ENCODE peak calls at places on chromosomes 13 and 19, in five cellular contexts. O, U, N, C and F are unnamed samples.
A peak's percentile ranks its signal among the peaks of the same experiment; 100 is the strongest.

GRCh38 chr13:67228909-67229308 is 1.2 kb downstream of the PCDH9 start:
- DNase-seq in C (no peak), N (no peak), O (no peak), U (peak; percentile 32), F (no peak)

GRCh38 chr13:96822900-96823299 is 171.4 kb downstream of the OXGR1 start:
- DNase-seq in O (peak; percentile 28), U (peak; percentile 7), C (no peak), N (peak; percentile 49), F (no peak)

GRCh38 chr13:21676611-21677021 is 5.7 kb downstream of the FGF9 start:
- DNase-seq in U (no peak), O (peak; percentile 70), C (no peak), N (peak; percentile 41), F (peak; percentile 75)

GRCh38 chr19:16628984-16629691 is 1.1 kb upstream of the MED26 start:
- DNase-seq in U (peak; percentile 69), N (peak; percentile 48), C (peak; percentile 37), O (peak; percentile 24), F (no peak)

GRCh38 chr13:95234242-95234641 is 67.0 kb downstream of the ABCC4 start:
- DNase-seq in U (no peak), C (no peak), N (no peak), O (no peak), F (no peak)

GRCh38 chr19:51472607-51473006 is 5.7 kb upstream of the CEACAM18 start:
- DNase-seq in U (no peak), N (no peak), O (no peak), C (no peak), F (no peak)

GRCh38 chr19:33402421-33403220 is 29.1 kb downstream of the CEBPG start:
- DNase-seq in U (no peak), N (no peak), O (no peak), C (no peak), F (peak; percentile 67)

GRCh38 chr13:64078025-64078424 is 2662.4 kb upstream of the PCDH20 start:
- DNase-seq in C (no peak), U (no peak), O (no peak), N (no peak), F (no peak)

GRCh38 chr13:91139232-91139631 is 208.3 kb upstream of the MIR17HG start:
- DNase-seq in N (no peak), U (no peak), O (no peak), C (no peak), F (no peak)

GRCh38 chr13:72726721-72727416 is 560 bp downstream of the MZT1 start:
- DNase-seq in U (peak; percentile 5), O (peak; percentile 36), N (peak; percentile 29), C (peak; percentile 42), F (peak; percentile 78)

GRCh38 chr13:66994498-66995365 is 235.4 kb downstream of the PCDH9 start:
- DNase-seq in U (no peak), O (no peak), C (no peak), N (no peak), F (no peak)

GRCh38 chr19:2308114-2308556 is at the start of gene LINGO3:
- DNase-seq in N (no peak), C (no peak), O (no peak), U (no peak), F (no peak)

GRCh38 chr19:39342647-39343305 is 555 bp downstream of the SAMD4B start:
- DNase-seq in C (no peak), U (no peak), O (no peak), N (no peak), F (peak; percentile 72)

GRCh38 chr13:28022848-28023518 is 34.5 kb upstream of the URAD start:
- DNase-seq in U (no peak), C (no peak), O (no peak), N (no peak), F (no peak)

GRCh38 chr13:21590231-21590630 is 13.7 kb downstream of the MICU2 start:
- DNase-seq in N (no peak), O (no peak), C (no peak), U (peak; percentile 27), F (no peak)

GRCh38 chr13:66513728-66514127 is 716.4 kb downstream of the PCDH9 start:
- DNase-seq in C (no peak), U (peak; percentile 31), O (no peak), N (no peak), F (no peak)

GRCh38 chr13:59680429-59681024 is 483.2 kb downstream of the DIAPH3 start:
- DNase-seq in C (no peak), N (no peak), O (no peak), U (peak; percentile 59), F (no peak)

GRCh38 chr19:3284759-3285646 is 60.5 kb downstream of the CELF5 start:
- DNase-seq in O (peak; percentile 90), C (peak; percentile 21), U (peak; percentile 47), N (peak; percentile 98), F (peak; percentile 91)

GRCh38 chr19:39190768-39191167 is 6.0 kb upstream of the NCCRP1 start:
- DNase-seq in U (no peak), N (no peak), C (no peak), O (no peak), F (no peak)

GRCh38 chr19:18984251-18984650 is 43.2 kb upstream of the HOMER3 start:
- DNase-seq in O (no peak), U (no peak), N (no peak), C (no peak), F (no peak)

GRCh38 chr13:27283906-27284523 is 13.4 kb downstream of the RASL11A start:
- DNase-seq in O (peak; percentile 42), U (peak; percentile 66), C (no peak), N (no peak), F (no peak)

GRCh38 chr19:42158926-42159325 is 26.7 kb upstream of the POU2F2 start:
- DNase-seq in N (no peak), C (no peak), O (no peak), U (no peak), F (no peak)

GRCh38 chr13:39317284-39317683 is 279.0 kb downstream of the NHLRC3 start:
- DNase-seq in N (no peak), U (peak; percentile 88), O (no peak), C (peak; percentile 37), F (no peak)

GRCh38 chr19:42402376-42403116 is 12.4 kb upstream of the CNFN start:
- DNase-seq in O (no peak), U (no peak), C (no peak), N (no peak), F (no peak)

GRCh38 chr13:60765700-60766411 is 368.8 kb downstream of the TDRD3 start:
- DNase-seq in C (no peak), U (no peak), O (peak; percentile 23), N (no peak), F (no peak)

DNA sequence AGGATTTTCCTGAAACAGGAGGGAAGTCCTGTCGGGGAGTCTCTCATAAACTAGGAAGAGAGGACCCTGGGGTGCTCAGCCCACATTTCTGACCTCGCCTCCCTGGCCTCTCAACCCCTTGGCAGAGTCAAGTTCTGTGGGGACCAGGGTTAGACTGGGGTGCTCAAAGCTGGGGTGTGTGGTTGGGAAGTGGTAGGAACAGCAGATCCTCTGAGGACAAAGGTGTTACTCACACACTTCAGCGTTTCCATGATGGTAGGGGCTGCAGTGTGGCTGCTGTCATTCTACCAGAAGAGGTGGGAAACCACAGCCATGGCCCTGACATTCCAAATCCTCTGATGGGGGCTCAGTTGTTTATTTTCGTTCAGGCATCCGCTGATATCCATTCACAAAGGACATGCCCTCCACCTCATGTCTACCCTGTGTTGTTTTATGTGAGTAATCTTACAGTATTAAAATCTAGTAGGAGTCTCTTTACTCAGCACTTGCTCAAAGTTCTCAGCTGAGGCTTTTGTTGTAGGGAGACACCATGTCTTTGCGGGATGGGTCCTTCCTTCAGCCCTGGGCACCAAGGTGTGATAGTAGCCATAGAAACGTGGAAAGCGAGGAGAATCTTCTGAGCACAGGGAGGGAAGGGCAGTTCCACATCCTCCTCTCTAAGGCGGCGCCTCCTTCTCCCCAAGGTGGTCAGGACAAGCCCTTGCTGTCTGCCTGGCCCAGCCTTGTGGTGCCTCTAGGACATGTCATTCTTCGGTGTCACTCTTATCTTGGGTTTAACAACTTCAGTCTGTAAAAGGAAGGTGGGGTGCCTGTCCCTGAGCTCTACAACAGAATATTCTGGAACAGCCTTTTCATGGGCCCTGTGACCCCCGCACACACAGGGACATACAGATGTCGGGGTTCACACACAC is 1.5 kb downstream of the KIR2DL3 start:
- DNase-seq in C (no peak), U (no peak), N (no peak), O (no peak), F (no peak)
- H3K9me3 ChIP-seq in C (peaks cover under 1% of the 10 kb centered on the region), U (no peaks in the 10 kb centered on the region), N (no peaks in the 10 kb centered on the region), O (no peaks in the 10 kb centered on the region), F (no peaks in the 10 kb centered on the region)

DNA sequence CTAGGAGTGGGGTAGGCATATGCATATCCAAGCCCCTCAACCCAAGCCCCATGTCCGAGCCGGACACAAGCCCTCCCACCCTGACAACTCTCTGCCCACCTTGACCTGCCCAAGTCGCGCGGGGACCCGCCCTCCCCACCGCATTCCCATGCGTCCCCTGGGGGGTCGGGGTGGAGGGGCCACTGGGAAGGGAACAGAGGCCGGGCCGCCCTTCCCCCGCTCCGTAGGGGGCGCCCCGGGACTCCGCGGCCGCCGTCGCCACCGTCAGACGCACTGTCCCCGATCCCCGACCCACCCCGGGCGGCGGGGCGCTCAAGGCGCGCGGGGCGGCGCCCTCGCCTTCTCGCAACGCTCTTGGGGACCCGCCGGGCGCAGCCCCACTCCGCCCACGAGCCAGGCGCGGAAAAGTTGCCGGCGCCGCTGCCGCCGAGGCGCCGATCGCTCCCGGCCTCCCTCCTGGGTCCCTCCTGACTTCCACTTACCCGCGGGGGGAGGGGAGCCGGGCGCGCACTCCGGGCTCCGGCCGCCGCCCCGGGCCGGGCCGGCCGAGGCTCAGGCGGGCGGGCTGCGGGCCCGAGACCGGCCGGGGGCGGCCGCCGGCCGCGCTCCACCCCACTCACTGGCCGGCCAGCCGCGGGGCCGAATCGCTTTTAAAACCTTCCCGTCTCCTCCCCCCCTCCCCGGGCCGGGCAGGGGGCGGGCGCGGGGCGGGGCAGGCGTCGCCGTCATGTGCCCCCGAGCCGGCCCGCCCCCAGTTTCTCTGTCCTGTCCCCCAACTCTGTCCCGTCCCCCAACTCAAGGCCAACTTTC is 34.4 kb upstream of the NANOS3 start:
- DNase-seq in O (peak; percentile 88), C (peak; percentile 91), U (peak; percentile 72), N (peak; percentile 85), F (peak; percentile 93)
- TF ChIP-seq CTCF in O (no peak), C (peak; percentile 22), U (no peak), N (no peak), F (peak; percentile 16)

DNA sequence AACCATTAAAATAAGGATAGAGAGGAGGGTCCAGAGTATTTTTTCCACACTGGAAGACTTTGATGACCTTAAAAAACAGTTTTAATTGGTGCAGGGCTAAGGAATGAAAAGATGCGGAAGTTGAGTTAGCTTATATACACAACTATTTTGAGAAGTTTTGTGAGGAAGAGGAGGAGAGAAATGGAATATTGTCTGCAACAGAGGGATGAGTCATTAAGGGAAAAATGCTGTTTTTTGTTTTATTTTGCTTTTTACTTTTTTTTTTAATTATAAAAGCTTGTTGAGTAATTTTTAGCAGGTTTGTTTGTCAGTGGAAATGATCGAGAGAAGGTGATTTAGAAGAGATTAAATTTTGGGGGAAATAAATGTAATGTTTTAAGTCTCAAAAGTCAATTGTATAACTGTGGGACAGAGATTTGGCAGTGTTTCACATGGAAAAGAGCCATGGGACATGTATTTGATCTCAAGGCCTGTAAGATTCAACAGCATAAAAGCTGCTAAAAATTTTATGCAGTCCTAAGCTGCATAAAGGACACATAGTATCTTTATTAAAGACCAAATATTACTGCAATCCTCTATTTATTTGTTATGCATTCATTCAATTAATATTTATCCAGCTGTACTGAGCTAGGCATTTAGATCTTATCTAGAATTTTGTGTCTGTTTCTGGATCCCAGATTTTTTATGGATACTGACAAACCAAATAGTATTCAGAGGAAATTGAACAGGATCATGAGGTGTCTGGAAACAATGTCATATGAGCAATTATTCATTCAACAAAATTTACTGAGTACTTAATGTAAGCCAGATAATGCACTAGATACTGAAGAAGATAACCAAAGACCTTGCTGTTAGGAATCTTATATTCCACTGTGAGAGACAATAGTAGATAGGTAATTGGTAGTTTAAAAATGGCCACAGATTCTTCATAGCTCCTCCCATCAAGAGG is 72.7 kb downstream of the DNAJC15 start:
- DNase-seq in N (no peak), O (no peak), U (peak; percentile 36), C (no peak), F (no peak)
- H3K36me3 ChIP-seq in N (no peaks in the 10 kb centered on the region), O (no peaks in the 10 kb centered on the region), U (no peaks in the 10 kb centered on the region), C (no peaks in the 10 kb centered on the region), F (no peaks in the 10 kb centered on the region)

GRCh38 chr19:22797040-22797439 is 13.1 kb upstream of the ZNF99 start:
- DNase-seq in C (no peak), N (no peak), O (no peak), U (no peak), F (no peak)
- H3K9me3 ChIP-seq in C (peaks cover 42% of the 10 kb centered on the region), N (peaks cover 83% of the 10 kb centered on the region), O (peaks cover 40% of the 10 kb centered on the region), U (no peaks in the 10 kb centered on the region), F (peaks cover 4% of the 10 kb centered on the region)